ENCODE peak calls at places on chromosomes 4 and X, in eight cellular contexts. T, K, Z, O, W, J, G and M are unnamed samples.
A peak's percentile ranks its signal among the peaks of the same experiment; 100 is the strongest.

GRCh38 chr4:156575430-156576073 is 396.0 kb downstream of the PDGFC start:
- DNase-seq in T (no peak), O (no peak), K (no peak), J (peak; percentile 59), W (no peak), Z (no peak), G (no peak), M (no peak)

GRCh38 chrX:101164766-101165590 is 54.6 kb upstream of the DRP2 start:
- DNase-seq in J (peak; percentile 6), G (no peak), W (no peak), O (no peak), Z (no peak), K (no peak), T (no peak), M (no peak)

GRCh38 chrX:43861750-43862149 is 20.5 kb downstream of the MAOB start:
- DNase-seq in O (no peak), Z (no peak), G (no peak), J (peak; percentile 60), T (no peak), W (no peak), K (no peak), M (no peak)

GRCh38 chrX:24231169-24231568 is 81.6 kb downstream of the ZFX start:
- DNase-seq in O (peak; percentile 51), T (no peak), Z (peak; percentile 75), W (no peak), J (peak; percentile 91), G (no peak), K (no peak), M (no peak)

GRCh38 chr4:5893013-5893580 is at the start of gene CRMP1:
- DNase-seq in Z (peak; percentile 61), W (peak; percentile 69), O (peak; percentile 26), G (no peak), K (no peak), T (peak; percentile 79), J (peak; percentile 29), M (no peak)

GRCh38 chrX:118976599-118977340 is 2.4 kb downstream of the LONRF3 start:
- DNase-seq in G (peak; percentile 69), T (peak; percentile 91), K (peak; percentile 58), Z (peak; percentile 35), O (peak; percentile 46), J (no peak), W (peak; percentile 21), M (no peak)

GRCh38 chr4:187606581-187606980 is 389.0 kb upstream of the ZFP42 start:
- DNase-seq in T (no peak), O (peak; percentile 50), G (no peak), Z (peak; percentile 65), K (no peak), J (peak; percentile 44), W (peak; percentile 7), M (no peak)

GRCh38 chr4:182307746-182308145 is 64.5 kb downstream of the TENM3 start:
- DNase-seq in T (no peak), K (peak; percentile 54), W (peak; percentile 3), J (peak; percentile 100), G (no peak), O (no peak), Z (no peak), M (no peak)

GRCh38 chr4:163121689-163122088 is 45.0 kb downstream of the NAF1 start:
- DNase-seq in K (no peak), G (no peak), Z (no peak), W (no peak), T (no peak), O (no peak), J (no peak), M (no peak)